ENCODE peak calls at places on chromosomes 4 and X, in eight cellular contexts. One of them, this sample, is unnamed.

GRCh38 chr4:7581477-7581876 is 146.7 kb upstream of the PSAPL1 start:
- DNase-seq in nephron progenitor cell: peak
- DNase-seq in ovary: peak
- DNase-seq in lower lobe of right lung: no peak
- DNase-seq in renal cortical epithelial cell: no peak
- DNase-seq in ascending aorta: no peak
- DNase-seq in stimulated activated CD8-positive, alpha-beta memory T cell treated with anti-CD3 and anti-CD28 coated beads, Interleukin-7, amount 100 ng/mL, for 1 hour: no peak
- DNase-seq in activated naive CD8-positive, alpha-beta T cell treated with anti-CD3 and anti-CD28 coated beads, Interleukin-2, amount 50 U/mL, for 24 hours: peak
- DNase-seq in this sample: no peak

GRCh38 chr4:18536420-18536819 is 514.9 kb upstream of the LCORL start:
- DNase-seq in nephron progenitor cell: no peak
- DNase-seq in ovary: no peak
- DNase-seq in lower lobe of right lung: no peak
- DNase-seq in renal cortical epithelial cell: no peak
- DNase-seq in ascending aorta: no peak
- DNase-seq in stimulated activated CD8-positive, alpha-beta memory T cell treated with anti-CD3 and anti-CD28 coated beads, Interleukin-7, amount 100 ng/mL, for 1 hour: no peak
- DNase-seq in activated naive CD8-positive, alpha-beta T cell treated with anti-CD3 and anti-CD28 coated beads, Interleukin-2, amount 50 U/mL, for 24 hours: no peak
- DNase-seq in this sample: no peak

GRCh38 chr4:126451237-126451885 is 1136.6 kb downstream of the FAT4 start:
- DNase-seq in nephron progenitor cell: no peak
- DNase-seq in ovary: no peak
- DNase-seq in lower lobe of right lung: no peak
- DNase-seq in renal cortical epithelial cell: no peak
- DNase-seq in ascending aorta: no peak
- DNase-seq in stimulated activated CD8-positive, alpha-beta memory T cell treated with anti-CD3 and anti-CD28 coated beads, Interleukin-7, amount 100 ng/mL, for 1 hour: no peak
- DNase-seq in activated naive CD8-positive, alpha-beta T cell treated with anti-CD3 and anti-CD28 coated beads, Interleukin-2, amount 50 U/mL, for 24 hours: no peak
- DNase-seq in this sample: no peak

GRCh38 chrX:44306336-44306735 is 37.1 kb downstream of the EFHC2 start:
- DNase-seq in nephron progenitor cell: no peak
- DNase-seq in ovary: no peak
- DNase-seq in lower lobe of right lung: no peak
- DNase-seq in renal cortical epithelial cell: peak
- DNase-seq in ascending aorta: no peak
- DNase-seq in stimulated activated CD8-positive, alpha-beta memory T cell treated with anti-CD3 and anti-CD28 coated beads, Interleukin-7, amount 100 ng/mL, for 1 hour: no peak
- DNase-seq in activated naive CD8-positive, alpha-beta T cell treated with anti-CD3 and anti-CD28 coated beads, Interleukin-2, amount 50 U/mL, for 24 hours: no peak
- DNase-seq in this sample: no peak

GRCh38 chrX:53320543-53321215 is 39.3 kb upstream of the IQSEC2 start:
- DNase-seq in nephron progenitor cell: peak
- DNase-seq in ovary: no peak
- DNase-seq in lower lobe of right lung: peak
- DNase-seq in renal cortical epithelial cell: no peak
- DNase-seq in ascending aorta: no peak
- DNase-seq in stimulated activated CD8-positive, alpha-beta memory T cell treated with anti-CD3 and anti-CD28 coated beads, Interleukin-7, amount 100 ng/mL, for 1 hour: no peak
- DNase-seq in activated naive CD8-positive, alpha-beta T cell treated with anti-CD3 and anti-CD28 coated beads, Interleukin-2, amount 50 U/mL, for 24 hours: peak
- DNase-seq in this sample: no peak

GRCh38 chr4:126558596-126558995 is 1074.2 kb upstream of the INTU start:
- DNase-seq in nephron progenitor cell: no peak
- DNase-seq in ovary: no peak
- DNase-seq in lower lobe of right lung: no peak
- DNase-seq in renal cortical epithelial cell: no peak
- DNase-seq in ascending aorta: no peak
- DNase-seq in stimulated activated CD8-positive, alpha-beta memory T cell treated with anti-CD3 and anti-CD28 coated beads, Interleukin-7, amount 100 ng/mL, for 1 hour: no peak
- DNase-seq in activated naive CD8-positive, alpha-beta T cell treated with anti-CD3 and anti-CD28 coated beads, Interleukin-2, amount 50 U/mL, for 24 hours: no peak
- DNase-seq in this sample: no peak

GRCh38 chr4:126799971-126800722 is 832.6 kb upstream of the INTU start:
- DNase-seq in nephron progenitor cell: no peak
- DNase-seq in ovary: no peak
- DNase-seq in lower lobe of right lung: no peak
- DNase-seq in renal cortical epithelial cell: no peak
- DNase-seq in ascending aorta: no peak
- DNase-seq in stimulated activated CD8-positive, alpha-beta memory T cell treated with anti-CD3 and anti-CD28 coated beads, Interleukin-7, amount 100 ng/mL, for 1 hour: no peak
- DNase-seq in activated naive CD8-positive, alpha-beta T cell treated with anti-CD3 and anti-CD28 coated beads, Interleukin-2, amount 50 U/mL, for 24 hours: no peak
- DNase-seq in this sample: no peak

GRCh38 chr4:87896020-87896621 is 63.4 kb downstream of the MEPE start:
- DNase-seq in nephron progenitor cell: peak
- DNase-seq in ovary: no peak
- DNase-seq in lower lobe of right lung: peak
- DNase-seq in renal cortical epithelial cell: peak
- DNase-seq in ascending aorta: peak
- DNase-seq in stimulated activated CD8-positive, alpha-beta memory T cell treated with anti-CD3 and anti-CD28 coated beads, Interleukin-7, amount 100 ng/mL, for 1 hour: no peak
- DNase-seq in activated naive CD8-positive, alpha-beta T cell treated with anti-CD3 and anti-CD28 coated beads, Interleukin-2, amount 50 U/mL, for 24 hours: peak
- DNase-seq in this sample: no peak

GRCh38 chr4:89111833-89112563 is 665 bp downstream of the TIGD2 start:
- DNase-seq in nephron progenitor cell: no peak
- DNase-seq in ovary: no peak
- DNase-seq in lower lobe of right lung: no peak
- DNase-seq in renal cortical epithelial cell: peak
- DNase-seq in ascending aorta: no peak
- DNase-seq in stimulated activated CD8-positive, alpha-beta memory T cell treated with anti-CD3 and anti-CD28 coated beads, Interleukin-7, amount 100 ng/mL, for 1 hour: no peak
- DNase-seq in activated naive CD8-positive, alpha-beta T cell treated with anti-CD3 and anti-CD28 coated beads, Interleukin-2, amount 50 U/mL, for 24 hours: no peak
- DNase-seq in this sample: peak

GRCh38 chrX:16479206-16479869 is 170.6 kb upstream of the S100G start:
- DNase-seq in nephron progenitor cell: no peak
- DNase-seq in ovary: no peak
- DNase-seq in lower lobe of right lung: no peak
- DNase-seq in renal cortical epithelial cell: peak
- DNase-seq in ascending aorta: no peak
- DNase-seq in stimulated activated CD8-positive, alpha-beta memory T cell treated with anti-CD3 and anti-CD28 coated beads, Interleukin-7, amount 100 ng/mL, for 1 hour: no peak
- DNase-seq in activated naive CD8-positive, alpha-beta T cell treated with anti-CD3 and anti-CD28 coated beads, Interleukin-2, amount 50 U/mL, for 24 hours: no peak
- DNase-seq in this sample: no peak

GRCh38 chr4:79609853-79610252 is 201.8 kb upstream of the GK2 start:
- DNase-seq in nephron progenitor cell: no peak
- DNase-seq in ovary: no peak
- DNase-seq in lower lobe of right lung: no peak
- DNase-seq in renal cortical epithelial cell: no peak
- DNase-seq in ascending aorta: no peak
- DNase-seq in stimulated activated CD8-positive, alpha-beta memory T cell treated with anti-CD3 and anti-CD28 coated beads, Interleukin-7, amount 100 ng/mL, for 1 hour: no peak
- DNase-seq in activated naive CD8-positive, alpha-beta T cell treated with anti-CD3 and anti-CD28 coated beads, Interleukin-2, amount 50 U/mL, for 24 hours: no peak
- DNase-seq in this sample: no peak

GRCh38 chr4:153634737-153635353 is 49.2 kb upstream of the TLR2 start:
- DNase-seq in nephron progenitor cell: no peak
- DNase-seq in ovary: no peak
- DNase-seq in lower lobe of right lung: no peak
- DNase-seq in renal cortical epithelial cell: peak
- DNase-seq in ascending aorta: no peak
- DNase-seq in stimulated activated CD8-positive, alpha-beta memory T cell treated with anti-CD3 and anti-CD28 coated beads, Interleukin-7, amount 100 ng/mL, for 1 hour: no peak
- DNase-seq in activated naive CD8-positive, alpha-beta T cell treated with anti-CD3 and anti-CD28 coated beads, Interleukin-2, amount 50 U/mL, for 24 hours: no peak
- DNase-seq in this sample: no peak

GRCh38 chrX:83845397-83845796 is 15.5 kb upstream of the CYLC1 start:
- DNase-seq in nephron progenitor cell: peak
- DNase-seq in ovary: no peak
- DNase-seq in lower lobe of right lung: no peak
- DNase-seq in renal cortical epithelial cell: peak
- DNase-seq in ascending aorta: no peak
- DNase-seq in stimulated activated CD8-positive, alpha-beta memory T cell treated with anti-CD3 and anti-CD28 coated beads, Interleukin-7, amount 100 ng/mL, for 1 hour: no peak
- DNase-seq in activated naive CD8-positive, alpha-beta T cell treated with anti-CD3 and anti-CD28 coated beads, Interleukin-2, amount 50 U/mL, for 24 hours: no peak
- DNase-seq in this sample: peak

GRCh38 chrX:24870143-24870542 is 145.6 kb downstream of the ARX start:
- DNase-seq in nephron progenitor cell: no peak
- DNase-seq in ovary: no peak
- DNase-seq in lower lobe of right lung: no peak
- DNase-seq in renal cortical epithelial cell: peak
- DNase-seq in ascending aorta: no peak
- DNase-seq in stimulated activated CD8-positive, alpha-beta memory T cell treated with anti-CD3 and anti-CD28 coated beads, Interleukin-7, amount 100 ng/mL, for 1 hour: no peak
- DNase-seq in activated naive CD8-positive, alpha-beta T cell treated with anti-CD3 and anti-CD28 coated beads, Interleukin-2, amount 50 U/mL, for 24 hours: no peak
- DNase-seq in this sample: no peak

GRCh38 chrX:132468454-132468853 is 20.4 kb downstream of the MBNL3 start:
- DNase-seq in nephron progenitor cell: no peak
- DNase-seq in ovary: no peak
- DNase-seq in lower lobe of right lung: no peak
- DNase-seq in renal cortical epithelial cell: no peak
- DNase-seq in ascending aorta: no peak
- DNase-seq in stimulated activated CD8-positive, alpha-beta memory T cell treated with anti-CD3 and anti-CD28 coated beads, Interleukin-7, amount 100 ng/mL, for 1 hour: no peak
- DNase-seq in activated naive CD8-positive, alpha-beta T cell treated with anti-CD3 and anti-CD28 coated beads, Interleukin-2, amount 50 U/mL, for 24 hours: no peak
- DNase-seq in this sample: no peak

GRCh38 chrX:13265549-13266132 is 54.2 kb downstream of the ATXN3L start:
- DNase-seq in nephron progenitor cell: no peak
- DNase-seq in ovary: no peak
- DNase-seq in lower lobe of right lung: no peak
- DNase-seq in renal cortical epithelial cell: no peak
- DNase-seq in ascending aorta: no peak
- DNase-seq in stimulated activated CD8-positive, alpha-beta memory T cell treated with anti-CD3 and anti-CD28 coated beads, Interleukin-7, amount 100 ng/mL, for 1 hour: no peak
- DNase-seq in activated naive CD8-positive, alpha-beta T cell treated with anti-CD3 and anti-CD28 coated beads, Interleukin-2, amount 50 U/mL, for 24 hours: no peak
- DNase-seq in this sample: no peak

GRCh38 chr4:1082215-1083182 is 30.9 kb downstream of the RNF212 start:
- DNase-seq in nephron progenitor cell: no peak
- DNase-seq in ovary: no peak
- DNase-seq in lower lobe of right lung: peak
- DNase-seq in renal cortical epithelial cell: peak
- DNase-seq in ascending aorta: peak
- DNase-seq in stimulated activated CD8-positive, alpha-beta memory T cell treated with anti-CD3 and anti-CD28 coated beads, Interleukin-7, amount 100 ng/mL, for 1 hour: no peak
- DNase-seq in activated naive CD8-positive, alpha-beta T cell treated with anti-CD3 and anti-CD28 coated beads, Interleukin-2, amount 50 U/mL, for 24 hours: no peak
- DNase-seq in this sample: peak

GRCh38 chr4:4418676-4419370 is 31.9 kb downstream of the NSG1 start:
- DNase-seq in nephron progenitor cell: no peak
- DNase-seq in ovary: no peak
- DNase-seq in lower lobe of right lung: no peak
- DNase-seq in renal cortical epithelial cell: no peak
- DNase-seq in ascending aorta: no peak
- DNase-seq in stimulated activated CD8-positive, alpha-beta memory T cell treated with anti-CD3 and anti-CD28 coated beads, Interleukin-7, amount 100 ng/mL, for 1 hour: no peak
- DNase-seq in activated naive CD8-positive, alpha-beta T cell treated with anti-CD3 and anti-CD28 coated beads, Interleukin-2, amount 50 U/mL, for 24 hours: no peak
- DNase-seq in this sample: no peak

GRCh38 chrX:32894679-32895078 is 316.7 kb downstream of the DMD start:
- DNase-seq in nephron progenitor cell: no peak
- DNase-seq in ovary: no peak
- DNase-seq in lower lobe of right lung: no peak
- DNase-seq in renal cortical epithelial cell: no peak
- DNase-seq in ascending aorta: no peak
- DNase-seq in stimulated activated CD8-positive, alpha-beta memory T cell treated with anti-CD3 and anti-CD28 coated beads, Interleukin-7, amount 100 ng/mL, for 1 hour: no peak
- DNase-seq in activated naive CD8-positive, alpha-beta T cell treated with anti-CD3 and anti-CD28 coated beads, Interleukin-2, amount 50 U/mL, for 24 hours: no peak
- DNase-seq in this sample: no peak

GRCh38 chr4:7348946-7349900 is 85.5 kb downstream of the PSAPL1 start:
- DNase-seq in nephron progenitor cell: no peak
- DNase-seq in ovary: no peak
- DNase-seq in lower lobe of right lung: peak
- DNase-seq in renal cortical epithelial cell: peak
- DNase-seq in ascending aorta: no peak
- DNase-seq in stimulated activated CD8-positive, alpha-beta memory T cell treated with anti-CD3 and anti-CD28 coated beads, Interleukin-7, amount 100 ng/mL, for 1 hour: no peak
- DNase-seq in activated naive CD8-positive, alpha-beta T cell treated with anti-CD3 and anti-CD28 coated beads, Interleukin-2, amount 50 U/mL, for 24 hours: no peak
- DNase-seq in this sample: no peak

GRCh38 chrX:72258174-72258573 is 18.9 kb downstream of the RPS4X start:
- DNase-seq in nephron progenitor cell: no peak
- DNase-seq in ovary: no peak
- DNase-seq in lower lobe of right lung: no peak
- DNase-seq in renal cortical epithelial cell: peak
- DNase-seq in ascending aorta: no peak
- DNase-seq in stimulated activated CD8-positive, alpha-beta memory T cell treated with anti-CD3 and anti-CD28 coated beads, Interleukin-7, amount 100 ng/mL, for 1 hour: no peak
- DNase-seq in activated naive CD8-positive, alpha-beta T cell treated with anti-CD3 and anti-CD28 coated beads, Interleukin-2, amount 50 U/mL, for 24 hours: no peak
- DNase-seq in this sample: peak

GRCh38 chr4:15878011-15878410 is 60.5 kb downstream of the FGFBP1 start:
- DNase-seq in nephron progenitor cell: no peak
- DNase-seq in ovary: no peak
- DNase-seq in lower lobe of right lung: no peak
- DNase-seq in renal cortical epithelial cell: no peak
- DNase-seq in ascending aorta: no peak
- DNase-seq in stimulated activated CD8-positive, alpha-beta memory T cell treated with anti-CD3 and anti-CD28 coated beads, Interleukin-7, amount 100 ng/mL, for 1 hour: no peak
- DNase-seq in activated naive CD8-positive, alpha-beta T cell treated with anti-CD3 and anti-CD28 coated beads, Interleukin-2, amount 50 U/mL, for 24 hours: peak
- DNase-seq in this sample: no peak

GRCh38 chrX:99719140-99719539 is 690.9 kb downstream of the PCDH19 start:
- DNase-seq in nephron progenitor cell: no peak
- DNase-seq in ovary: no peak
- DNase-seq in lower lobe of right lung: no peak
- DNase-seq in renal cortical epithelial cell: no peak
- DNase-seq in ascending aorta: no peak
- DNase-seq in stimulated activated CD8-positive, alpha-beta memory T cell treated with anti-CD3 and anti-CD28 coated beads, Interleukin-7, amount 100 ng/mL, for 1 hour: no peak
- DNase-seq in activated naive CD8-positive, alpha-beta T cell treated with anti-CD3 and anti-CD28 coated beads, Interleukin-2, amount 50 U/mL, for 24 hours: no peak
- DNase-seq in this sample: no peak

GRCh38 chr4:108425988-108426387 is 194.4 kb upstream of the RPL34 start:
- DNase-seq in nephron progenitor cell: no peak
- DNase-seq in ovary: no peak
- DNase-seq in lower lobe of right lung: no peak
- DNase-seq in renal cortical epithelial cell: peak
- DNase-seq in ascending aorta: no peak
- DNase-seq in stimulated activated CD8-positive, alpha-beta memory T cell treated with anti-CD3 and anti-CD28 coated beads, Interleukin-7, amount 100 ng/mL, for 1 hour: no peak
- DNase-seq in activated naive CD8-positive, alpha-beta T cell treated with anti-CD3 and anti-CD28 coated beads, Interleukin-2, amount 50 U/mL, for 24 hours: no peak
- DNase-seq in this sample: no peak

GRCh38 chrX:30313322-30313721 is 4.1 kb upstream of the NR0B1 start:
- DNase-seq in nephron progenitor cell: no peak
- DNase-seq in ovary: no peak
- DNase-seq in lower lobe of right lung: no peak
- DNase-seq in renal cortical epithelial cell: no peak
- DNase-seq in ascending aorta: no peak
- DNase-seq in stimulated activated CD8-positive, alpha-beta memory T cell treated with anti-CD3 and anti-CD28 coated beads, Interleukin-7, amount 100 ng/mL, for 1 hour: no peak
- DNase-seq in activated naive CD8-positive, alpha-beta T cell treated with anti-CD3 and anti-CD28 coated beads, Interleukin-2, amount 50 U/mL, for 24 hours: no peak
- DNase-seq in this sample: no peak

GRCh38 chr4:148204892-148205291 is 237.3 kb downstream of the NR3C2 start:
- DNase-seq in nephron progenitor cell: no peak
- DNase-seq in ovary: no peak
- DNase-seq in lower lobe of right lung: no peak
- DNase-seq in renal cortical epithelial cell: no peak
- DNase-seq in ascending aorta: no peak
- DNase-seq in stimulated activated CD8-positive, alpha-beta memory T cell treated with anti-CD3 and anti-CD28 coated beads, Interleukin-7, amount 100 ng/mL, for 1 hour: no peak
- DNase-seq in activated naive CD8-positive, alpha-beta T cell treated with anti-CD3 and anti-CD28 coated beads, Interleukin-2, amount 50 U/mL, for 24 hours: no peak
- DNase-seq in this sample: no peak

GRCh38 chr4:154376461-154376860 is 115.1 kb downstream of the DCHS2 start:
- DNase-seq in nephron progenitor cell: no peak
- DNase-seq in ovary: no peak
- DNase-seq in lower lobe of right lung: no peak
- DNase-seq in renal cortical epithelial cell: no peak
- DNase-seq in ascending aorta: no peak
- DNase-seq in stimulated activated CD8-positive, alpha-beta memory T cell treated with anti-CD3 and anti-CD28 coated beads, Interleukin-7, amount 100 ng/mL, for 1 hour: no peak
- DNase-seq in activated naive CD8-positive, alpha-beta T cell treated with anti-CD3 and anti-CD28 coated beads, Interleukin-2, amount 50 U/mL, for 24 hours: no peak
- DNase-seq in this sample: no peak

GRCh38 chr4:67713531-67714247 is 12.7 kb upstream of the UBA6 start:
- DNase-seq in nephron progenitor cell: no peak
- DNase-seq in ovary: no peak
- DNase-seq in lower lobe of right lung: no peak
- DNase-seq in renal cortical epithelial cell: peak
- DNase-seq in ascending aorta: no peak
- DNase-seq in stimulated activated CD8-positive, alpha-beta memory T cell treated with anti-CD3 and anti-CD28 coated beads, Interleukin-7, amount 100 ng/mL, for 1 hour: no peak
- DNase-seq in activated naive CD8-positive, alpha-beta T cell treated with anti-CD3 and anti-CD28 coated beads, Interleukin-2, amount 50 U/mL, for 24 hours: no peak
- DNase-seq in this sample: no peak

GRCh38 chr4:128812360-128812958 is 3.0 kb downstream of the JADE1 start:
- DNase-seq in nephron progenitor cell: no peak
- DNase-seq in ovary: peak
- DNase-seq in lower lobe of right lung: peak
- DNase-seq in renal cortical epithelial cell: peak
- DNase-seq in ascending aorta: no peak
- DNase-seq in stimulated activated CD8-positive, alpha-beta memory T cell treated with anti-CD3 and anti-CD28 coated beads, Interleukin-7, amount 100 ng/mL, for 1 hour: no peak
- DNase-seq in activated naive CD8-positive, alpha-beta T cell treated with anti-CD3 and anti-CD28 coated beads, Interleukin-2, amount 50 U/mL, for 24 hours: no peak
- DNase-seq in this sample: no peak

This sample was measured in AG09319.